ENCODE peak calls at places on chromosomes 13 and 19, in ten cellular contexts. Q is NCI-H1105; V is cardiac muscle cell; P is posterior vena cava; F is naive thymus-derived CD8-positive, alpha-beta T cell; G is NCI-H748 treated with DMSO at 0.1 percent for 48 hours; S is neuronal stem cell; M is T-helper 17 cell; E is AG10803; Y is dorsolateral prefrontal cortex. N is an unnamed sample.

GRCh38 chr13:101140087-101140770 is 276.1 kb downstream of the NALCN start:
- DNase-seq in Q (no peak), V (no peak), P (no peak), F (no peak), G (no peak), S (no peak), M (no peak), E (no peak), Y (no peak), N (no peak)

GRCh38 chr19:56333506-56333905 is 18.9 kb upstream of the ZSCAN5A start:
- DNase-seq in Q (peak), V (peak), P (no peak), F (no peak), G (peak), S (no peak), M (no peak), E (peak), Y (no peak), N (peak)

GRCh38 chr19:35046461-35046860 is 4.9 kb downstream of the HPN start:
- DNase-seq in Q (no peak), V (no peak), P (peak), F (no peak), G (no peak), S (no peak), M (no peak), E (no peak), Y (no peak), N (no peak)

GRCh38 chr19:35704218-35704617 is at the start of gene ZBTB32:
- DNase-seq in Q (no peak), V (peak), P (no peak), F (no peak), G (no peak), S (peak), M (no peak), E (peak), Y (no peak), N (no peak)

GRCh38 chr13:41017153-41017552 is 2.0 kb downstream of the ELF1 start:
- DNase-seq in Q (no peak), V (no peak), P (no peak), F (no peak), G (peak), S (no peak), M (no peak), E (no peak), Y (no peak), N (no peak)

GRCh38 chr13:52033039-52033438 is 8.5 kb downstream of the UTP14C start:
- DNase-seq in Q (no peak), V (no peak), P (no peak), F (no peak), G (no peak), S (no peak), M (no peak), E (no peak), Y (no peak), N (no peak)

GRCh38 chr13:32881074-32881791 is 135.0 kb upstream of the KL start:
- DNase-seq in Q (no peak), V (no peak), P (no peak), F (no peak), G (no peak), S (no peak), M (no peak), E (peak), Y (no peak), N (no peak)

GRCh38 chr13:111506131-111506530 is 185.7 kb downstream of the TEX29 start:
- DNase-seq in Q (no peak), V (no peak), P (peak), F (no peak), G (no peak), S (no peak), M (no peak), E (no peak), Y (no peak), N (no peak)

GRCh38 chr19:6721113-6721474 is 644 bp upstream of the C3 start:
- DNase-seq in Q (no peak), V (no peak), P (no peak), F (no peak), G (no peak), S (no peak), M (no peak), E (no peak), Y (no peak), N (no peak)

GRCh38 chr19:12965017-12965811 is 4.2 kb upstream of the DAND5 start:
- DNase-seq in Q (peak), V (peak), P (peak), F (peak), G (peak), S (peak), M (peak), E (peak), Y (peak), N (peak)

GRCh38 chr19:33214621-33215020 is 11.0 kb downstream of the SLC7A10 start:
- DNase-seq in Q (no peak), V (peak), P (no peak), F (no peak), G (peak), S (no peak), M (no peak), E (peak), Y (no peak), N (peak)

GRCh38 chr19:2424686-2425621 is 2.4 kb downstream of the TIMM13 start:
- DNase-seq in Q (no peak), V (peak), P (peak), F (no peak), G (no peak), S (peak), M (no peak), E (peak), Y (peak), N (no peak)

GRCh38 chr13:26062853-26063444 is 11.1 kb upstream of the SHISA2 start:
- DNase-seq in Q (no peak), V (peak), P (no peak), F (no peak), G (peak), S (peak), M (no peak), E (peak), Y (no peak), N (peak)

GRCh38 chr13:27177852-27178251 is 6.2 kb upstream of the USP12 start:
- DNase-seq in Q (no peak), V (no peak), P (no peak), F (no peak), G (no peak), S (no peak), M (no peak), E (no peak), Y (no peak), N (no peak)

GRCh38 chr19:56026769-56027168 is 40.2 kb downstream of the NLRP5 start:
- DNase-seq in Q (no peak), V (no peak), P (peak), F (no peak), G (no peak), S (no peak), M (no peak), E (no peak), Y (no peak), N (no peak)

GRCh38 chr19:7679017-7679720 is 1.5 kb upstream of the TRAPPC5 start:
- DNase-seq in Q (no peak), V (no peak), P (no peak), F (peak), G (no peak), S (no peak), M (peak), E (no peak), Y (no peak), N (peak)

N was measured in NCI-H1092 treated with DMSO at 0.1 percent for 48 hours.